ENCODE peak calls at places on chromosome 12, in ten cellular contexts. L, Z, Q, R, A, V, B, T, U and W are unnamed samples.

GRCh38 chr12:5022465-5023061 is 21.1 kb upstream of the KCNA5 start:
- DNase-seq in L (peak), Z (peak), Q (peak), R (peak), A (peak), V (no peak), B (peak), T (peak), U (peak), W (peak)

GRCh38 chr12:68882251-68882964 is 50.6 kb downstream of the CPM start:
- DNase-seq in L (no peak), Z (no peak), Q (no peak), R (no peak), A (no peak), V (no peak), B (no peak), T (no peak), U (no peak), W (no peak)

GRCh38 chr12:104671407-104672095 is 214.8 kb downstream of the CHST11 start:
- DNase-seq in L (peak), Z (peak), Q (peak), R (peak), A (no peak), V (peak), B (peak), T (no peak), U (peak), W (peak)

GRCh38 chr12:116318738-116319050 is 41.2 kb upstream of the MED13L start:
- DNase-seq in L (no peak), Z (no peak), Q (peak), R (no peak), A (no peak), V (no peak), B (no peak), T (no peak), U (no peak), W (no peak)

GRCh38 chr12:59398164-59398563 is 197.7 kb upstream of the SLC16A7 start:
- DNase-seq in L (no peak), Z (no peak), Q (no peak), R (no peak), A (no peak), V (no peak), B (no peak), T (no peak), U (no peak), W (no peak)

GRCh38 chr12:3770891-3771290 is 18.0 kb upstream of the CRACR2A start:
- DNase-seq in L (no peak), Z (no peak), Q (peak), R (no peak), A (no peak), V (no peak), B (no peak), T (no peak), U (peak), W (no peak)

GRCh38 chr12:77349703-77350102 is 284.3 kb upstream of the E2F7 start:
- DNase-seq in L (no peak), Z (no peak), Q (no peak), R (no peak), A (no peak), V (no peak), B (no peak), T (no peak), U (peak), W (no peak)

GRCh38 chr12:14138495-14138894 is 157.1 kb upstream of the GRIN2B start:
- DNase-seq in L (no peak), Z (no peak), Q (no peak), R (no peak), A (no peak), V (no peak), B (no peak), T (no peak), U (no peak), W (no peak)

GRCh38 chr12:6471992-6472366 is 1.5 kb upstream of the VAMP1 start:
- DNase-seq in L (no peak), Z (no peak), Q (peak), R (no peak), A (no peak), V (no peak), B (no peak), T (no peak), U (peak), W (no peak)

GRCh38 chr12:66516133-66516532 is 162.7 kb downstream of the GRIP1 start:
- DNase-seq in L (peak), Z (no peak), Q (peak), R (no peak), A (no peak), V (no peak), B (no peak), T (no peak), U (no peak), W (no peak)

GRCh38 chr12:25377475-25378179 is 126.9 kb upstream of the KRAS start:
- DNase-seq in L (peak), Z (no peak), Q (peak), R (no peak), A (no peak), V (no peak), B (peak), T (no peak), U (peak), W (no peak)

GRCh38 chr12:122159879-122160278 is 14.1 kb downstream of the IL31 start:
- DNase-seq in L (no peak), Z (no peak), Q (no peak), R (no peak), A (no peak), V (no peak), B (no peak), T (no peak), U (no peak), W (no peak)

GRCh38 chr12:124833693-124834122 is 30.0 kb downstream of the SCARB1 start:
- DNase-seq in L (no peak), Z (no peak), Q (no peak), R (no peak), A (no peak), V (no peak), B (no peak), T (peak), U (no peak), W (peak)

GRCh38 chr12:44253338-44253856 is 417.5 kb downstream of the TMEM117 start:
- DNase-seq in L (no peak), Z (no peak), Q (no peak), R (no peak), A (no peak), V (no peak), B (no peak), T (peak), U (no peak), W (no peak)

GRCh38 chr12:46830731-46831334 is 5.0 kb upstream of the SLC38A4 start:
- DNase-seq in L (no peak), Z (no peak), Q (peak), R (no peak), A (no peak), V (no peak), B (no peak), T (peak), U (peak), W (no peak)

GRCh38 chr12:8011331-8011730 is 21.2 kb upstream of the FOXJ2 start:
- DNase-seq in L (no peak), Z (no peak), Q (peak), R (no peak), A (no peak), V (no peak), B (no peak), T (no peak), U (no peak), W (peak)

GRCh38 chr12:32108829-32109228 is 2.2 kb downstream of the BICD1 start:
- DNase-seq in L (no peak), Z (no peak), Q (no peak), R (no peak), A (no peak), V (no peak), B (no peak), T (no peak), U (no peak), W (no peak)

GRCh38 chr12:122001379-122002209 is 20.1 kb upstream of the BCL7A start:
- DNase-seq in L (no peak), Z (no peak), Q (peak), R (no peak), A (peak), V (no peak), B (no peak), T (peak), U (no peak), W (no peak)

GRCh38 chr12:109113661-109114321 is 2.6 kb upstream of the ACACB start:
- DNase-seq in L (peak), Z (no peak), Q (no peak), R (peak), A (no peak), V (no peak), B (no peak), T (no peak), U (no peak), W (no peak)

GRCh38 chr12:517538-517937 is 57.8 kb downstream of the B4GALNT3 start:
- DNase-seq in L (no peak), Z (no peak), Q (no peak), R (no peak), A (no peak), V (no peak), B (no peak), T (no peak), U (no peak), W (no peak)

GRCh38 chr12:42056130-42056529 is 88.5 kb downstream of the GXYLT1 start:
- DNase-seq in L (peak), Z (no peak), Q (no peak), R (no peak), A (no peak), V (no peak), B (no peak), T (no peak), U (no peak), W (no peak)

GRCh38 chr12:93572712-93573551 is 457 bp downstream of the SOCS2 start:
- DNase-seq in L (no peak), Z (no peak), Q (no peak), R (no peak), A (no peak), V (no peak), B (peak), T (no peak), U (no peak), W (peak)

GRCh38 chr12:46303039-46303666 is 34.3 kb upstream of the SLC38A1 start:
- DNase-seq in L (peak), Z (peak), Q (peak), R (peak), A (peak), V (no peak), B (peak), T (peak), U (peak), W (no peak)

GRCh38 chr12:69154585-69155363 is 84.6 kb upstream of the CPSF6 start:
- DNase-seq in L (peak), Z (peak), Q (peak), R (peak), A (peak), V (peak), B (peak), T (peak), U (peak), W (no peak)

GRCh38 chr12:82963961-82964360 is 277.3 kb downstream of the TMTC2 start:
- DNase-seq in L (peak), Z (no peak), Q (no peak), R (no peak), A (no peak), V (no peak), B (no peak), T (no peak), U (no peak), W (no peak)

GRCh38 chr12:109951751-109952150 is 44.4 kb downstream of the GIT2 start:
- DNase-seq in L (no peak), Z (no peak), Q (peak), R (no peak), A (no peak), V (no peak), B (no peak), T (peak), U (peak), W (peak)

GRCh38 chr12:57905812-57906475 is 35.4 kb upstream of the ATP23 start:
- DNase-seq in L (no peak), Z (no peak), Q (no peak), R (no peak), A (no peak), V (no peak), B (no peak), T (no peak), U (no peak), W (no peak)

GRCh38 chr12:107244584-107244983 is 151.2 kb upstream of the CRY1 start:
- DNase-seq in L (no peak), Z (no peak), Q (no peak), R (no peak), A (no peak), V (no peak), B (no peak), T (no peak), U (no peak), W (no peak)

GRCh38 chr12:76032043-76032981 is 736 bp upstream of the PHLDA1 start:
- DNase-seq in L (peak), Z (peak), Q (peak), R (peak), A (no peak), V (no peak), B (peak), T (no peak), U (peak), W (no peak)

GRCh38 chr12:26373606-26374495 is 178.5 kb downstream of the SSPN start:
- DNase-seq in L (no peak), Z (no peak), Q (peak), R (no peak), A (no peak), V (peak), B (no peak), T (no peak), U (peak), W (no peak)

GRCh38 chr12:59695379-59695778 is 99.5 kb downstream of the SLC16A7 start:
- DNase-seq in L (no peak), Z (no peak), Q (peak), R (no peak), A (no peak), V (no peak), B (no peak), T (no peak), U (peak), W (no peak)